ENCODE peak calls at places on chromosomes 13 and 19, in eight cellular contexts. O, R, M, X, B, W, K and N are unnamed samples.
A peak's percentile ranks its signal among the peaks of the same experiment; 100 is the strongest.

GRCh38 chr13:20851844-20852402 is 50.6 kb downstream of the XPO4 start:
- DNase-seq in X (no peak), O (no peak), K (no peak), B (no peak), M (no peak), R (no peak), W (no peak), N (no peak)

GRCh38 chr13:51523082-51523518 is 61.2 kb upstream of the WDFY2 start:
- DNase-seq in R (peak; percentile 45), M (peak; percentile 58), X (no peak), W (peak; percentile 25), B (no peak), K (peak; percentile 12), O (no peak), N (no peak)

GRCh38 chr13:45119469-45119989 is 781 bp upstream of the GTF2F2 start:
- DNase-seq in W (peak; percentile 8), M (no peak), X (no peak), R (peak; percentile 37), O (no peak), K (peak; percentile 18), B (no peak), N (no peak)

GRCh38 chr19:6204866-6205723 is 69.6 kb downstream of the ACSBG2 start:
- DNase-seq in M (peak; percentile 38), O (no peak), K (no peak), X (no peak), B (peak; percentile 57), R (no peak), W (no peak), N (no peak)

GRCh38 chr13:60078226-60078625 is 85.5 kb downstream of the DIAPH3 start:
- DNase-seq in X (no peak), O (no peak), B (no peak), R (no peak), K (no peak), M (no peak), W (no peak), N (no peak)

GRCh38 chr19:2449019-2449418 is 7.7 kb downstream of the LMNB2 start:
- DNase-seq in M (no peak), O (no peak), K (no peak), W (no peak), X (no peak), B (no peak), R (no peak), N (no peak)

GRCh38 chr13:76882431-76882830 is 3.8 kb downstream of the KCTD12 start:
- DNase-seq in X (no peak), B (no peak), W (no peak), O (no peak), R (no peak), K (peak; percentile 11), M (no peak), N (no peak)

GRCh38 chr19:54431255-54431838 is 16.1 kb downstream of the TTYH1 start:
- DNase-seq in M (peak; percentile 89), X (peak; percentile 80), O (no peak), W (peak; percentile 89), B (no peak), K (peak; percentile 28), R (no peak), N (no peak)

GRCh38 chr13:84430441-84430840 is 548.2 kb upstream of the SLITRK1 start:
- DNase-seq in B (no peak), X (no peak), W (no peak), K (no peak), R (no peak), O (no peak), M (no peak), N (no peak)

GRCh38 chr13:41467546-41467945 is 10.2 kb downstream of the RGCC start:
- DNase-seq in R (no peak), K (no peak), X (no peak), W (no peak), M (no peak), B (no peak), O (peak; percentile 22), N (no peak)

GRCh38 chr13:102709536-102709935 is 14.7 kb upstream of the METTL21C start:
- DNase-seq in M (no peak), O (no peak), X (no peak), K (no peak), B (no peak), W (no peak), R (no peak), N (no peak)

GRCh38 chr13:31982540-31982939 is 49.0 kb upstream of the FRY start:
- DNase-seq in X (peak; percentile 87), O (no peak), R (peak; percentile 54), B (peak; percentile 83), W (peak; percentile 43), M (peak; percentile 85), K (peak; percentile 45), N (no peak)

GRCh38 chr13:40494932-40495619 is 171.4 kb downstream of the FOXO1 start:
- DNase-seq in O (no peak), M (no peak), W (no peak), B (no peak), R (no peak), X (no peak), K (no peak), N (no peak)

GRCh38 chr13:38693641-38694040 is 6.8 kb downstream of the FREM2 start:
- DNase-seq in M (no peak), O (no peak), B (no peak), X (peak; percentile 38), K (no peak), W (peak; percentile 54), R (no peak), N (no peak)

DNA sequence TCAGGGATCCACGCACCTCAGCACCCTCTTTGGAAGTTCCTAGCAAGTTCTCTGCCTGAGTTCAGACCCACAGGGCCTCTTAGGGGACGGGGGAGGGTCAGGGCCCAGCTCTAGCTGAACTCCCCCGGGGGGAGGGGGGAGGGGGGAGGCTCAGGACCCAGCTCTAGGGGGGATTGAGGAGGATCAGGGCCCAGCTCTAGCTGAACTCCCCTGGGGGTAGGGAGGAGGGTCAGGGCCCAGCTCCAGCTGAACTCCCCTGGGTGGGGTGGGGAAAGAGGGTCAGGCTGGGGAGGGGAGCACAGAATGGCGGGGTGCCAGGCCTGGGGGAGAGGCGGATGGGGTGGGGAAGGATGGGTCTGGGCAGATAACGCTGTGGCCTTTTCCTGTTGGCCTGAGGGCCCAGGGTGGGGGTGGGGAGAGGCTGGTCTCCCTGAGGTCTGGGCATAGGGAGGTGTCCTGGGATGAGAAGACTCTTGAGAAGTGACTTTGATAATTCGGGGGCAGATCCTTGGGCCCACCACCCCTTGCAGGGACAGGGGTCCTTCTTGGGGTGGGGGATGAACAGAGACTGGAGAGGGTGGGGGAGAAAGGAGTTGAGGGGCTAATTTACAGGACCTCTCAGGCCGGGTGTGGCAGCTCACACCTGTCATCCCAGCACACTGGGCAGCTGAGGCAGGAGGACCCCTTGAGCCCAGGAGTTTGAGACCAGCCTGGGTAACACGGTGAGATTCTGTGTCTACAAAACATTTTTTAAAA is 5.5 kb upstream of the PTBP1 start:
- DNase-seq in X (no peak), K (no peak), R (peak; percentile 61), W (no peak), B (no peak), O (peak; percentile 18), M (no peak), N (no peak)
- TF ChIP-seq POLR2AphosphoS5 in X (no peak), K (no peak), R (no peak), W (no peak), B (no peak), O (no peak), M (no peak), N (no peak)

DNA sequence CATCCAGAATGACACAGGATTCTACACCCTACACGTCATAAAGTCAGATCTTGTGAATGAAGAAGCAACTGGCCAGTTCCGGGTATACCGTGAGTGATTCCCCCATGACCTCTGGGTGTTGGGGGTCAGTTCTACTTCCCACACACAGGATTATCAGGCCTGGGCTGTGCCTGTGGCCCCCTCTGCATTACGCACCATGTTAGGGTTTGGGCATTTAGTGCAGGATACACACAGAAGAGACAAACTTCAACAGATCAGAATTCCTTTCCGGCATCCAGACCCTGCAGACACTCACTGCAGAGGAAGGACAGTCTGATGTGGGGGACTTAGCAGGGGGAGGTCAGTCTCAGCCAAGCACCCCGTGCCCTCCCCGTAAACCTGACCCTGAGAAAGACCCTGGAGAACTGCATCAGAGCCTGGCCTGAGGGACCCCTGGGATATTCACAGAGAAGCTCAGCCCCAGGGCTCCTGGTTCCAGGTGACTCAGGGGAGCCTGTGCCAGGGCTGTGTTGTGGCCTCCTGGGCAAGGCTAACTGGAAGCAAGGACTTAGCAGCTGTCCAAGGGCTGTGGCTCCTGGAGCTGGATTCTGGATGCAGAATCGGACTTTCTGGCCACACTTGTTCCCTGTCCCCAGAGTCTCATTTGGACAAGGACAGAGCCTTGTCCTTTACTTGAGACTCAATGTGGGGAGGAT is 1.7 kb downstream of the CEACAM5 start:
- DNase-seq in K (peak; percentile 22), X (peak; percentile 19), M (no peak), R (no peak), O (no peak), B (no peak), W (no peak), N (peak; percentile 89)
- H3K4me3 ChIP-seq in K (peak overlapping the region; percentile 18), X (no peak overlapping the region), M (no peak overlapping the region), R (no peak overlapping the region), O (no peak overlapping the region), B (no peak overlapping the region), W (no peak overlapping the region), N (no peak overlapping the region)

DNA sequence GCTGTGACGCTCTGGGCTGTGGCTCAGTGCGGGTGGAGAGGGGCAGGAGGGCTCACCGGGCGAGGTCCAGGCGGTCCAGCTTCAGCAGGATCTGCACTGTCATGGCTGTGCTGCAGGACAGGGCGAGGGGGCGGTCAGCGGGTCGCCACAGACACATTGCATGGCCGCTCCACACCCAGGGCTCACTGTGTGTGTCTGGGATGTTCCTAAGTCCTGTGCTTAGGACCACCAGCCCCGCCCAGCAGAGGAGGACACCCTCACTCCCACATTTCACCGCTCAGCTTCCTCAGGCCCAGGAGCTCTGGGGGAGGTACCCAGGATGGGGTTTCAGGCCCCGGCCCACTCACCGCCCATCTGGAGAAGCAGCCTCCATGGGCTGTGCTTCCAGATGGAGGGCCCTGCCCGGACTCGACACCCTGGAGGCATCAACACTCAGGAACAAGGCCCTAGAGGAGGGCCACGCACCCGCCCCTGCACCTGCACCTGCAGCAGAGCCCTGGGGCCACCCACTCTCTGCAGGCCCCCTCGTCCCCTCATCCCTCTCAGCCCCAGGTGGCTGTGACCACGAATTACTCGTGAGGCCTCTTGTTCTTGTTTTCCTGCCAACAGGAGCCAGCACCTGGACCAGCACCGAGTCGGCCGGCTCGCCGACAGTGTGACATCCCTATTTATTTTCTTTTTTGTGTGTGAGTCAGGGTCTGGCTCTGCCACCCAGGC is 9.7 kb upstream of the CERS1 start:
- DNase-seq in R (no peak), M (no peak), X (no peak), O (no peak), W (no peak), B (no peak), K (no peak), N (no peak)
- TF ChIP-seq POLR2AphosphoS5 in R (no peak), M (no peak), X (no peak), O (no peak), W (no peak), B (no peak), K (no peak), N (no peak)

DNA sequence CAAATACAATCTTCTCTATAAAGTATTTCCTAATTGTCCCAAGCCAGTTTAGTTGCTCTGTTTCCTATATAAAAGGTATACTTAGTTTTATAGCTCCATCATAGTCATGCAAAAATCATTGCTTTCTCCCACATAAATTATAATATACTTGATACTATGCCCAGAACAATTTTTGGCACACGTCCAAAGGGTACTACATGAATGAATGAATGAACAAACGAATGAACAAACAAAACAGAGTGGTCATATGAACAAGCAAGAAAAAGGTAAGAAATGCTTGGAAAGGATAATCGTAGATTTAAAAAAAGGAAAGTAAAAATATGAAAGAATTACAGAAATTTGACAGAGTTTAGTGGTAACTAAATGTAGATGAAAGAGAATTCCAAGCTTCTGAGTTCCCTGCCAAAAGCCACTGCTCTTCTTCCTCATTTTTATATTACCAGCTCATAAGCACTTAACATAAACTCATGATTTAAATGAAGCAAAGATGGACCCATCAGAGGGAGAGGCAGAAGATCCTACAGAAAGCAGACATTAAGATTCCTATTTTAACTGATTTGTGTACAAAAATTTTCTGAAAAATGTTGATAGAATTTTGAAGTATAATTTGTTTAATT is 123.2 kb downstream of the ENOX1 start:
- DNase-seq in B (no peak), X (no peak), W (no peak), O (no peak), K (no peak), M (no peak), R (no peak), N (no peak)
- H3K4me3 ChIP-seq in B (no peak overlapping the region), X (no peak overlapping the region), W (no peak overlapping the region), O (no peak overlapping the region), K (no peak overlapping the region), M (no peak overlapping the region), R (no peak overlapping the region), N (no peak overlapping the region)